ENCODE peak calls at places on chromosomes 13 and 19, in six cellular contexts. One of them, this sample, is unnamed. For H3K4me1 and H3K27me3, the result is how much of the 10 kb centered on the place peaks cover.

GRCh38 chr13:101190337-101190736 is 226.0 kb downstream of the NALCN start:
- DNase-seq in effector memory CD4-positive, alpha-beta T cell: no peak
- DNase-seq in CD8-positive, alpha-beta T cell: no peak
- DNase-seq in transverse colon: no peak
- DNase-seq in ovary: no peak
- DNase-seq in tibial artery: no peak
- DNase-seq in this sample: no peak

GRCh38 chr13:83798731-83799130 is 83.5 kb downstream of the SLITRK1 start:
- DNase-seq in ovary: no peak
- DNase-seq in effector memory CD4-positive, alpha-beta T cell: no peak
- DNase-seq in CD8-positive, alpha-beta T cell: no peak
- DNase-seq in tibial artery: no peak
- DNase-seq in transverse colon: no peak
- DNase-seq in this sample: no peak

GRCh38 chr19:49829721-49830120 is 11.6 kb downstream of the MED25 start:
- DNase-seq in ovary: no peak
- DNase-seq in transverse colon: no peak
- DNase-seq in tibial artery: no peak
- DNase-seq in CD8-positive, alpha-beta T cell: no peak
- DNase-seq in effector memory CD4-positive, alpha-beta T cell: no peak
- DNase-seq in this sample: no peak

GRCh38 chr19:17719730-17720486 is 628 bp downstream of the MAP1S start:
- DNase-seq in CD8-positive, alpha-beta T cell: no peak
- DNase-seq in transverse colon: peak
- DNase-seq in effector memory CD4-positive, alpha-beta T cell: no peak
- DNase-seq in ovary: no peak
- DNase-seq in tibial artery: no peak
- DNase-seq in this sample: no peak

GRCh38 chr19:29714371-29714952 is 599 bp downstream of the C19orf12 start:
- DNase-seq in transverse colon: no peak
- DNase-seq in effector memory CD4-positive, alpha-beta T cell: peak
- DNase-seq in ovary: no peak
- DNase-seq in CD8-positive, alpha-beta T cell: peak
- DNase-seq in tibial artery: no peak
- DNase-seq in this sample: no peak

GRCh38 chr19:1811472-1811894 is 593 bp downstream of the ATP8B3 start:
- DNase-seq in tibial artery: peak
- DNase-seq in effector memory CD4-positive, alpha-beta T cell: peak
- DNase-seq in CD8-positive, alpha-beta T cell: no peak
- DNase-seq in transverse colon: peak
- DNase-seq in ovary: peak
- DNase-seq in this sample: peak

GRCh38 chr13:109228211-109228610 is 558.2 kb downstream of the IRS2 start:
- DNase-seq in effector memory CD4-positive, alpha-beta T cell: no peak
- DNase-seq in CD8-positive, alpha-beta T cell: no peak
- DNase-seq in transverse colon: no peak
- DNase-seq in ovary: no peak
- DNase-seq in tibial artery: no peak
- DNase-seq in this sample: no peak

GRCh38 chr19:17244618-17245534 is 843 bp downstream of the NR2F6 start:
- DNase-seq in transverse colon: peak
- DNase-seq in CD8-positive, alpha-beta T cell: no peak
- DNase-seq in ovary: peak
- DNase-seq in tibial artery: no peak
- DNase-seq in effector memory CD4-positive, alpha-beta T cell: no peak
- DNase-seq in this sample: peak

GRCh38 chr19:44447864-44448674 is at the start of gene ZNF229:
- DNase-seq in effector memory CD4-positive, alpha-beta T cell: peak
- DNase-seq in tibial artery: peak
- DNase-seq in CD8-positive, alpha-beta T cell: peak
- DNase-seq in ovary: peak
- DNase-seq in transverse colon: peak
- DNase-seq in this sample: peak

GRCh38 chr13:29073762-29074161 is 253.6 kb downstream of the MTUS2 start:
- DNase-seq in transverse colon: no peak
- DNase-seq in tibial artery: no peak
- DNase-seq in CD8-positive, alpha-beta T cell: no peak
- DNase-seq in effector memory CD4-positive, alpha-beta T cell: no peak
- DNase-seq in ovary: no peak
- DNase-seq in this sample: no peak

GRCh38 chr13:66139701-66140100 is 1090.4 kb downstream of the PCDH9 start:
- DNase-seq in transverse colon: no peak
- DNase-seq in effector memory CD4-positive, alpha-beta T cell: no peak
- DNase-seq in tibial artery: no peak
- DNase-seq in ovary: no peak
- DNase-seq in CD8-positive, alpha-beta T cell: no peak
- DNase-seq in this sample: no peak

GRCh38 chr13:40599146-40599545 is 67.3 kb downstream of the FOXO1 start:
- DNase-seq in transverse colon: no peak
- DNase-seq in tibial artery: no peak
- DNase-seq in ovary: no peak
- DNase-seq in CD8-positive, alpha-beta T cell: no peak
- DNase-seq in effector memory CD4-positive, alpha-beta T cell: no peak
- DNase-seq in this sample: no peak

GRCh38 chr13:40599722-40600121 is 66.7 kb downstream of the FOXO1 start:
- DNase-seq in ovary: no peak
- DNase-seq in effector memory CD4-positive, alpha-beta T cell: no peak
- DNase-seq in tibial artery: no peak
- DNase-seq in CD8-positive, alpha-beta T cell: no peak
- DNase-seq in transverse colon: no peak
- DNase-seq in this sample: no peak

GRCh38 chr13:40598599-40598998 is 67.8 kb downstream of the FOXO1 start:
- DNase-seq in tibial artery: no peak
- DNase-seq in CD8-positive, alpha-beta T cell: no peak
- DNase-seq in effector memory CD4-positive, alpha-beta T cell: no peak
- DNase-seq in ovary: no peak
- DNase-seq in transverse colon: no peak
- DNase-seq in this sample: no peak

GRCh38 chr13:40596484-40596883 is 70.0 kb downstream of the FOXO1 start:
- DNase-seq in CD8-positive, alpha-beta T cell: no peak
- DNase-seq in transverse colon: no peak
- DNase-seq in tibial artery: no peak
- DNase-seq in effector memory CD4-positive, alpha-beta T cell: no peak
- DNase-seq in ovary: no peak
- DNase-seq in this sample: no peak

GRCh38 chr13:40597735-40598365 is 68.6 kb downstream of the FOXO1 start:
- DNase-seq in ovary: no peak
- DNase-seq in effector memory CD4-positive, alpha-beta T cell: no peak
- DNase-seq in tibial artery: no peak
- DNase-seq in transverse colon: no peak
- DNase-seq in CD8-positive, alpha-beta T cell: no peak
- DNase-seq in this sample: no peak
- H3K4me1 ChIP-seq in ovary: under half
- H3K4me1 ChIP-seq in effector memory CD4-positive, alpha-beta T cell: under half
- H3K4me1 ChIP-seq in tibial artery: under half
- H3K4me1 ChIP-seq in transverse colon: half or more
- H3K4me1 ChIP-seq in CD8-positive, alpha-beta T cell: half or more
- H3K4me1 ChIP-seq in this sample: under half

DNA sequence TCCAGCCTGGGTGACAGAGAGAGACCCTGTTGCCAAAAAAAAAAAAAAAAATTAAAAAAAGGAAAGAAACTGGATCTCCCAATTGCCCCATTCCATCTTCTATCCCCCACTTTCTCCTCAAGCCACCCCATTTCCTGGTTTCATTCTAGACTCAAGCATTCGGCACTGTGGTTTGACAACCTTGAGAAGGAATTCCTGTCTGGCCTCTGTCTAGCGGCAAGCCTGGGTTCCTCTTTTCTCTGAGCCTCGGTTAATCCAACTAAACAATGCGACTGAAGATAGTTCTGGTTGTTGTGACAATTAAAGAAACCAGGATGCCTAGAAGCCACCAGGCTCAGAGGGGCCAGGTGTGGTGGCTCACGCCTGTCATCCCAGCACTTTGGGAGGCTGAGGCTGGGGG is 3.3 kb upstream of the C3 start:
- DNase-seq in ovary: no peak
- DNase-seq in tibial artery: no peak
- DNase-seq in CD8-positive, alpha-beta T cell: no peak
- DNase-seq in transverse colon: no peak
- DNase-seq in effector memory CD4-positive, alpha-beta T cell: no peak
- DNase-seq in this sample: peak
- H3K4me3 ChIP-seq in ovary: no peak
- H3K4me3 ChIP-seq in tibial artery: no peak
- H3K4me3 ChIP-seq in CD8-positive, alpha-beta T cell: no peak
- H3K4me3 ChIP-seq in transverse colon: no peak
- H3K4me3 ChIP-seq in effector memory CD4-positive, alpha-beta T cell: no peak
- H3K4me3 ChIP-seq in this sample: no peak

DNA sequence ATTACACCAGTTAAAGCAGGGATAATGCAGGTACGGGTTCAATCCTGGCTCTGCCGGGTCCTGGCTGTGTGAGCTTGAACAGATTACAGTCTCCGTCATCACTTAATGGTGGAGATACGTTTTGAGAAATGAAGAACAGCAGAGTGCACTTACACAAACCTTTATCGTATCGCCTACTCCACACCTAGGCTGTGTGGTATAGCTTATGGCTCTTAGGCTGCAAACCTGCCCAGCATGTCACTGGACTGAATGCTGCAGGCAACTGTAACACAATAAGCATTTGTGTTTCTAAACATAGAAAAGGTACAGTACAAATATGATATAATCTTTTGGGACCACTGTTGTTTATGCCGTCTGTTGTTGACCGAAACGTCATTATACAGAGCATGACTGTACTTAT is 11.5 kb downstream of the KRTDAP start:
- DNase-seq in transverse colon: no peak
- DNase-seq in ovary: no peak
- DNase-seq in tibial artery: no peak
- DNase-seq in CD8-positive, alpha-beta T cell: no peak
- DNase-seq in effector memory CD4-positive, alpha-beta T cell: no peak
- DNase-seq in this sample: no peak
- H3K27me3 ChIP-seq in transverse colon: under half
- H3K27me3 ChIP-seq in ovary: under half
- H3K27me3 ChIP-seq in tibial artery: under half
- H3K27me3 ChIP-seq in CD8-positive, alpha-beta T cell: under half
- H3K27me3 ChIP-seq in effector memory CD4-positive, alpha-beta T cell: under half
- H3K27me3 ChIP-seq in this sample: under half

GRCh38 chr13:40660692-40661091 is 5.7 kb downstream of the FOXO1 start:
- DNase-seq in effector memory CD4-positive, alpha-beta T cell: no peak
- DNase-seq in transverse colon: no peak
- DNase-seq in ovary: no peak
- DNase-seq in CD8-positive, alpha-beta T cell: no peak
- DNase-seq in tibial artery: no peak
- DNase-seq in this sample: no peak

GRCh38 chr13:40660270-40660669 is 6.2 kb downstream of the FOXO1 start:
- DNase-seq in ovary: no peak
- DNase-seq in tibial artery: no peak
- DNase-seq in CD8-positive, alpha-beta T cell: no peak
- DNase-seq in transverse colon: no peak
- DNase-seq in effector memory CD4-positive, alpha-beta T cell: no peak
- DNase-seq in this sample: no peak

GRCh38 chr13:40657307-40657706 is 9.1 kb downstream of the FOXO1 start:
- DNase-seq in tibial artery: no peak
- DNase-seq in ovary: no peak
- DNase-seq in effector memory CD4-positive, alpha-beta T cell: no peak
- DNase-seq in transverse colon: no peak
- DNase-seq in CD8-positive, alpha-beta T cell: no peak
- DNase-seq in this sample: no peak

GRCh38 chr13:40656358-40656757 is 10.1 kb downstream of the FOXO1 start:
- DNase-seq in ovary: no peak
- DNase-seq in effector memory CD4-positive, alpha-beta T cell: no peak
- DNase-seq in CD8-positive, alpha-beta T cell: no peak
- DNase-seq in tibial artery: no peak
- DNase-seq in transverse colon: no peak
- DNase-seq in this sample: no peak

GRCh38 chr13:40657961-40658360 is 8.5 kb downstream of the FOXO1 start:
- DNase-seq in CD8-positive, alpha-beta T cell: no peak
- DNase-seq in tibial artery: no peak
- DNase-seq in ovary: no peak
- DNase-seq in transverse colon: no peak
- DNase-seq in effector memory CD4-positive, alpha-beta T cell: no peak
- DNase-seq in this sample: no peak
- H3K4me1 ChIP-seq in CD8-positive, alpha-beta T cell: half or more
- H3K4me1 ChIP-seq in tibial artery: under half
- H3K4me1 ChIP-seq in ovary: under half
- H3K4me1 ChIP-seq in transverse colon: half or more
- H3K4me1 ChIP-seq in effector memory CD4-positive, alpha-beta T cell: half or more
- H3K4me1 ChIP-seq in this sample: under half

GRCh38 chr13:87003265-87003664 is 667.9 kb upstream of the SLITRK5 start:
- DNase-seq in transverse colon: no peak
- DNase-seq in CD8-positive, alpha-beta T cell: no peak
- DNase-seq in ovary: no peak
- DNase-seq in effector memory CD4-positive, alpha-beta T cell: no peak
- DNase-seq in tibial artery: no peak
- DNase-seq in this sample: no peak

DNA sequence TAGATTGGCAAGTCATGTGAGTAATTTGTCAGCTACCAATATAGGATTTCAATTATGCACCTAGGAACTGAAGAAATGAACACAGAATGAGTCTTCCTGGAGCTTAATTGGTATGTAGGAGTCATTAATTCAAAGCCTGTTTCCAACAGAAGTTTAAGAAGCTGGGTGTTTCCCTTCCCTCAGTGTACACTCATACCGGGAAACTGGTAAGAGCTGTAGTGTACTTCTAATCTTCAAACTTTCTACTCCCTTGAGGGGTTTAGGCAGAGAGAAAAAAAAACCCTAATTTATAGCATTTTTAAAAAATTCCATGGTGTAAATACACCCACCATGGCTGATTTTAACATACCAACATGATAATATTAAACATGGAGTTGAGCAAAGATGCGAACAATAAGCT is 665.7 kb upstream of the SLITRK5 start:
- DNase-seq in CD8-positive, alpha-beta T cell: no peak
- DNase-seq in tibial artery: no peak
- DNase-seq in transverse colon: no peak
- DNase-seq in ovary: no peak
- DNase-seq in effector memory CD4-positive, alpha-beta T cell: no peak
- DNase-seq in this sample: no peak
- H3K4me3 ChIP-seq in CD8-positive, alpha-beta T cell: no peak
- H3K4me3 ChIP-seq in tibial artery: no peak
- H3K4me3 ChIP-seq in transverse colon: no peak
- H3K4me3 ChIP-seq in ovary: no peak
- H3K4me3 ChIP-seq in effector memory CD4-positive, alpha-beta T cell: no peak
- H3K4me3 ChIP-seq in this sample: no peak

This sample was measured in right cardiac atrium.